ENCODE peak calls at places on chromosomes 7 and 10, in seven cellular contexts. T, H, D, N, C, F and W are unnamed samples.
A peak's percentile ranks its signal among the peaks of the same experiment; 100 is the strongest.

GRCh38 chr10:3365630-3366029 is 193.0 kb upstream of the PITRM1 start:
- DNase-seq in T (no peak), H (no peak), D (no peak), N (no peak), C (no peak), F (no peak), W (no peak)

GRCh38 chr7:37912756-37913155 is 3.9 kb downstream of the SFRP4 start:
- DNase-seq in T (no peak), H (no peak), D (no peak), N (no peak), C (no peak), F (no peak), W (no peak)

GRCh38 chr7:30812676-30813075 is 41.5 kb downstream of the MINDY4 start:
- DNase-seq in T (no peak), H (no peak), D (no peak), N (no peak), C (no peak), F (no peak), W (no peak)

GRCh38 chr10:69728335-69728861 is 73.3 kb upstream of the COL13A1 start:
- DNase-seq in T (no peak), H (peak; percentile 75), D (no peak), N (no peak), C (peak; percentile 62), F (no peak), W (no peak)

GRCh38 chr7:47520408-47520807 is 61.5 kb downstream of the TNS3 start:
- DNase-seq in T (no peak), H (peak; percentile 89), D (no peak), N (peak; percentile 82), C (peak; percentile 85), F (no peak), W (no peak)

GRCh38 chr7:41374150-41374848 is 328.6 kb downstream of the INHBA start:
- DNase-seq in T (no peak), H (no peak), D (no peak), N (no peak), C (no peak), F (no peak), W (no peak)

GRCh38 chr10:133520193-133520738 is 6.9 kb upstream of the CYP2E1 start:
- DNase-seq in T (peak; percentile 86), H (peak; percentile 82), D (peak; percentile 90), N (peak; percentile 60), C (peak; percentile 27), F (peak; percentile 85), W (peak; percentile 80)

GRCh38 chr10:28375399-28376354 is 72.8 kb upstream of the MPP7 start:
- DNase-seq in T (no peak), H (peak; percentile 40), D (peak; percentile 60), N (no peak), C (peak; percentile 53), F (no peak), W (no peak)

GRCh38 chr10:88851706-88852105 is at the start of gene ANKRD22:
- DNase-seq in T (no peak), H (peak; percentile 53), D (peak; percentile 51), N (no peak), C (peak; percentile 61), F (no peak), W (no peak)

GRCh38 chr10:126013489-126014281 is 117.3 kb downstream of the FANK1 start:
- DNase-seq in T (no peak), H (peak; percentile 86), D (no peak), N (no peak), C (peak; percentile 90), F (no peak), W (peak; percentile 20)

GRCh38 chr10:1553951-1554350 is 183.4 kb downstream of the ADARB2 start:
- DNase-seq in T (no peak), H (no peak), D (peak; percentile 20), N (no peak), C (no peak), F (no peak), W (no peak)

GRCh38 chr7:134548877-134549276 is at the start of gene AKR1B15:
- DNase-seq in T (no peak), H (peak; percentile 83), D (no peak), N (peak; percentile 47), C (no peak), F (no peak), W (no peak)

GRCh38 chr7:28017372-28017771 is 163.2 kb downstream of the JAZF1 start:
- DNase-seq in T (no peak), H (peak; percentile 58), D (no peak), N (no peak), C (peak; percentile 40), F (no peak), W (no peak)

GRCh38 chr7:82704121-82704520 is 260.5 kb upstream of the CACNA2D1 start:
- DNase-seq in T (no peak), H (no peak), D (no peak), N (no peak), C (no peak), F (no peak), W (no peak)

GRCh38 chr7:74525881-74526280 is 72.2 kb downstream of the GTF2IRD1 start:
- DNase-seq in T (no peak), H (no peak), D (no peak), N (no peak), C (no peak), F (no peak), W (no peak)

GRCh38 chr7:69982197-69982596 is 383.9 kb downstream of the AUTS2 start:
- DNase-seq in T (no peak), H (peak; percentile 2), D (no peak), N (no peak), C (no peak), F (peak; percentile 64), W (no peak)

GRCh38 chr10:122206471-122207065 is 64.5 kb upstream of the BTBD16 start:
- DNase-seq in T (no peak), H (peak; percentile 34), D (no peak), N (no peak), C (peak; percentile 21), F (no peak), W (no peak)

GRCh38 chr10:122207596-122207995 is 63.5 kb upstream of the BTBD16 start:
- DNase-seq in T (no peak), H (no peak), D (no peak), N (no peak), C (peak; percentile 68), F (no peak), W (no peak)

GRCh38 chr10:122204691-122205489 is 66.2 kb upstream of the BTBD16 start:
- DNase-seq in T (no peak), H (no peak), D (peak; percentile 30), N (no peak), C (peak; percentile 8), F (no peak), W (no peak)

GRCh38 chr10:122208616-122209430 is 62.3 kb upstream of the BTBD16 start:
- DNase-seq in T (no peak), H (no peak), D (no peak), N (no peak), C (no peak), F (no peak), W (no peak)

DNA sequence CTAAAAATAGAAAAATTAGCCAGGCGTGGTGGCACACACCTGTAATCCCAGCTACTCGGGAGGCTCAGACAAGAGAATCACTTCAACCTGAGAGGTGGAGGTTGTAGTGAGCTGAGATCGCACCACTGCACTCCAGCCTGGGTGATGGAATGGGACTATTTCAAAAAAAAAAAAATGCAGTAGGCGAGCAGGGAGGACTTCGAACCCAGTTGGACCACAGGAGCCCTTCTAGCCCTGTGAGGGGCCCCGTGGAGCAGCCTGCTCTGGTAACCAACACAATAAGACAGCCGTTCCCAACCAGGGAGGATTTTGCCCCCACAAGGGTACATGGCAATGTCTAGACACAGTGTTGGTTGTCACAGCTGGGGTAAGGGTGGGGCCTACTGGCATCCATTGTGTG is 64.0 kb upstream of the BTBD16 start:
- DNase-seq in T (no peak), H (no peak), D (no peak), N (no peak), C (no peak), F (no peak), W (no peak)
- H3K27ac ChIP-seq in T (no peak overlapping the region), H (no peak overlapping the region), D (no peak overlapping the region), N (no peak overlapping the region), C (no peak overlapping the region), F (no peak overlapping the region), W (no peak overlapping the region)

GRCh38 chr7:100091411-100092181 is 2.8 kb downstream of the COPS6 start:
- DNase-seq in T (no peak), H (peak; percentile 47), D (no peak), N (no peak), C (no peak), F (peak; percentile 66), W (no peak)

GRCh38 chr7:100093054-100093453 is 4.3 kb downstream of the COPS6 start:
- DNase-seq in T (no peak), H (no peak), D (no peak), N (no peak), C (no peak), F (no peak), W (no peak)

GRCh38 chr7:100088621-100089457 is at the start of gene COPS6:
- DNase-seq in T (peak; percentile 87), H (peak; percentile 86), D (peak; percentile 91), N (peak; percentile 86), C (peak; percentile 81), F (peak; percentile 87), W (peak; percentile 85)

GRCh38 chr7:100089458-100090201 is 861 bp downstream of the COPS6 start:
- DNase-seq in T (no peak), H (peak; percentile 73), D (no peak), N (no peak), C (no peak), F (no peak), W (no peak)

DNA sequence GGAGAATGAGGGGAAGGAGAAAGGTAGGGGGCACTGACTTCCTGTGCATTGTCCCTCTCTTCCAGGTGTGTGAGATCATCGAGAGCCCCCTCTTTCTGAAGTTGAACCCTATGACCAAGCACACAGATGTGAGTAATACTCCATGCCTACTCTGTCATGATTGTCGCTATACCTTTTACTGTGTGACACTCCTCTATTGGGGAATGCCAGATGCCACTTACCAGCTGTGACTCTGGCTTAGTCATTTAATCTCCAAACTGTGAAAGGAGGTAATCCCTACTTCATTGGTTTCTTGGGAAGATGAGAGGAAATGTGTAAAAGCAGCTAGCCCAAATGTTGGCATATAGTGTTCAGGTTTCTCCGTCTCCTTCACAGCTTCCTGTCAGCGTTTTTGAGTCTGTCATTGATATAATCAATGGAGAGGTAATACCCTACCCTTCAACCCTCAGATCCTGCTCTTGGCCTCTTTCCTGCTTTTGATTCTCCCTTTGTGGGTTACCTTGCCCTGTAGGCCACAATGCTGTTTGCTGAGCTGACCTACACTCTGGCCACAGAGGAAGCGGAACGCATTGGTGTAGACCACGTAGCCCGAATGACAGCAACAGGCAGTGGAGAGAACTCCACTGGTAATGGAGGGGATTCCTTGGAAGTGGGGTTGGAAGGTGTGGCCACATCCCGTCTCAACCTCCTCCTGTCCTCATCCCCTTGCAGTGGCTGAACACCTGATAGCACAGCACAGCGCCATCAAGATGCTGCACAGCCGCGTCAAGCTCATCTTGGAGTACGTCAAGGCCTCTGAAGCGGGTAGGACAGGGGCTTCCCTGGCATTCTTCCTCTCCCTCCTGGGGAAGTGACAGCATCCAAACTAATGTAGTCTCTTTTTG is 2.0 kb downstream of the COPS6 start:
- DNase-seq in T (no peak), H (peak; percentile 48), D (no peak), N (no peak), C (no peak), F (peak; percentile 48), W (no peak)
- H3K36me3 ChIP-seq in T (peaks cover 52% of the 10 kb centered on the region), H (peaks cover 26% of the 10 kb centered on the region), D (peaks cover 54% of the 10 kb centered on the region), N (peaks cover 18% of the 10 kb centered on the region), C (peaks cover 42% of the 10 kb centered on the region), F (peaks cover 57% of the 10 kb centered on the region), W (peaks cover 50% of the 10 kb centered on the region)

GRCh38 chr7:157907998-157908782 is 571.4 kb downstream of the DNAJB6 start:
- DNase-seq in T (no peak), H (no peak), D (no peak), N (no peak), C (no peak), F (no peak), W (no peak)
- H3K4me3 ChIP-seq in T (no peak overlapping the region), H (no peak overlapping the region), D (no peak overlapping the region), N (no peak overlapping the region), C (no peak overlapping the region), F (no peak overlapping the region), W (no peak overlapping the region)

GRCh38 chr10:103600956-103601569 is 107.6 kb downstream of the NEURL1 start:
- DNase-seq in T (no peak), H (no peak), D (no peak), N (no peak), C (no peak), F (no peak), W (no peak)
- H3K27ac ChIP-seq in T (no peak overlapping the region), H (no peak overlapping the region), D (no peak overlapping the region), N (no peak overlapping the region), C (no peak overlapping the region), F (no peak overlapping the region), W (no peak overlapping the region)